ENCODE peak calls at places on chromosome X, in five cellular contexts. I is BE2C, Z is K562, B is AG10803, C is nucleus accumbens. X is an unnamed sample.

GRCh38 chrX:144715356-144715755 is 531.9 kb upstream of the SPANXN1 start:
- DNase-seq in Z (no peak), I (no peak), C (no peak), B (no peak), X (no peak)

GRCh38 chrX:40097492-40098263 is at the start of gene BCOR:
- DNase-seq in Z (peak), B (peak), I (peak), C (peak), X (no peak)

GRCh38 chrX:133670394-133670793 is 255.1 kb upstream of the GPC4 start:
- DNase-seq in I (no peak), C (no peak), B (peak), Z (peak), X (peak)

GRCh38 chrX:15761564-15762191 is 23.6 kb downstream of the CA5B start:
- DNase-seq in I (peak), C (no peak), B (peak), Z (peak), X (peak)

GRCh38 chrX:56232221-56233082 is at the start of gene KLF8:
- DNase-seq in Z (peak), I (no peak), B (no peak), C (no peak), X (no peak)

GRCh38 chrX:150575415-150575814 is 7.0 kb downstream of the MTM1 start:
- DNase-seq in I (no peak), B (peak), C (no peak), Z (no peak), X (no peak)

GRCh38 chrX:40912576-40912975 is 172.7 kb upstream of the USP9X start:
- DNase-seq in Z (no peak), B (no peak), C (no peak), I (no peak), X (no peak)

GRCh38 chrX:77900688-77901087 is 1.4 kb downstream of the COX7B start:
- DNase-seq in B (peak), C (no peak), Z (no peak), I (no peak), X (no peak)

GRCh38 chrX:23003121-23003520 is 3.4 kb downstream of the DDX53 start:
- DNase-seq in I (no peak), C (no peak), B (peak), Z (no peak), X (peak)

GRCh38 chrX:16786791-16787735 is 797 bp downstream of the TXLNG start:
- DNase-seq in C (no peak), Z (peak), I (peak), B (no peak), X (peak)

GRCh38 chrX:120299928-120300327 is 11.3 kb downstream of the TMEM255A start:
- DNase-seq in C (no peak), B (no peak), Z (peak), I (no peak), X (no peak)

GRCh38 chrX:12949205-12949926 is 25.5 kb upstream of the TMSB4X start:
- DNase-seq in C (no peak), I (no peak), B (peak), Z (no peak), X (no peak)

GRCh38 chrX:23344904-23345271 is 10.2 kb downstream of the PTCHD1 start:
- DNase-seq in B (no peak), I (no peak), Z (no peak), C (no peak), X (no peak)

GRCh38 chrX:46710927-46711623 is 47.8 kb downstream of the SLC9A7 start:
- DNase-seq in B (no peak), C (no peak), I (no peak), Z (no peak), X (no peak)